ENCODE peak calls at places on chromosomes 3 and 15, in ten cellular contexts. One of them, this sample, is unnamed.
A peak's percentile ranks its signal among the peaks of the same experiment; 100 is the strongest.

GRCh38 chr3:51709675-51710074 is 2.8 kb downstream of the GRM2 start:
- DNase-seq in transverse colon: no peak
- DNase-seq in prostate gland: no peak
- DNase-seq in spleen: no peak
- DNase-seq in breast epithelium: no peak
- DNase-seq in stomach: no peak
- DNase-seq in HepG2: no peak
- DNase-seq in HCT116: no peak
- DNase-seq in H1: no peak
- DNase-seq in sigmoid colon: no peak
- DNase-seq in this sample: no peak

GRCh38 chr3:64002248-64002647 is 21.0 kb downstream of the PSMD6 start:
- DNase-seq in transverse colon: no peak
- DNase-seq in prostate gland: no peak
- DNase-seq in spleen: no peak
- DNase-seq in breast epithelium: no peak
- DNase-seq in stomach: no peak
- DNase-seq in HepG2: no peak
- DNase-seq in HCT116: no peak
- DNase-seq in H1: no peak
- DNase-seq in sigmoid colon: no peak
- DNase-seq in this sample: no peak

GRCh38 chr15:26971303-26972018 is 480 bp downstream of the GABRG3 start:
- DNase-seq in transverse colon: no peak
- DNase-seq in prostate gland: no peak
- DNase-seq in spleen: no peak
- DNase-seq in breast epithelium: no peak
- DNase-seq in stomach: no peak
- DNase-seq in HepG2: no peak
- DNase-seq in HCT116: no peak
- DNase-seq in H1: no peak
- DNase-seq in sigmoid colon: no peak
- DNase-seq in this sample: no peak

GRCh38 chr15:45148076-45149059 is 18.6 kb downstream of the DUOX1 start:
- DNase-seq in transverse colon: no peak
- DNase-seq in prostate gland: no peak
- DNase-seq in spleen: peak; percentile 33
- DNase-seq in breast epithelium: no peak
- DNase-seq in stomach: no peak
- DNase-seq in HepG2: no peak
- DNase-seq in HCT116: no peak
- DNase-seq in H1: no peak
- DNase-seq in sigmoid colon: no peak
- DNase-seq in this sample: no peak

GRCh38 chr3:31391150-31391549 is 141.6 kb upstream of the STT3B start:
- DNase-seq in transverse colon: no peak
- DNase-seq in prostate gland: no peak
- DNase-seq in spleen: no peak
- DNase-seq in breast epithelium: no peak
- DNase-seq in stomach: no peak
- DNase-seq in HepG2: no peak
- DNase-seq in HCT116: no peak
- DNase-seq in H1: no peak
- DNase-seq in sigmoid colon: no peak
- DNase-seq in this sample: no peak

GRCh38 chr3:131216801-131217200 is 164.8 kb upstream of the NUDT16 start:
- DNase-seq in transverse colon: no peak
- DNase-seq in prostate gland: no peak
- DNase-seq in spleen: no peak
- DNase-seq in breast epithelium: no peak
- DNase-seq in stomach: peak; percentile 25
- DNase-seq in HepG2: peak; percentile 28
- DNase-seq in HCT116: peak; percentile 74
- DNase-seq in H1: peak; percentile 21
- DNase-seq in sigmoid colon: no peak
- DNase-seq in this sample: no peak

GRCh38 chr15:75640483-75641175 is 605 bp upstream of the IMP3 start:
- DNase-seq in transverse colon: no peak
- DNase-seq in prostate gland: no peak
- DNase-seq in spleen: peak; percentile 89
- DNase-seq in breast epithelium: no peak
- DNase-seq in stomach: no peak
- DNase-seq in HepG2: peak; percentile 61
- DNase-seq in HCT116: peak; percentile 54
- DNase-seq in H1: no peak
- DNase-seq in sigmoid colon: no peak
- DNase-seq in this sample: no peak

GRCh38 chr15:51888593-51889195 is 59.2 kb downstream of the TMOD3 start:
- DNase-seq in transverse colon: no peak
- DNase-seq in prostate gland: no peak
- DNase-seq in spleen: no peak
- DNase-seq in breast epithelium: no peak
- DNase-seq in stomach: no peak
- DNase-seq in HepG2: no peak
- DNase-seq in HCT116: no peak
- DNase-seq in H1: no peak
- DNase-seq in sigmoid colon: no peak
- DNase-seq in this sample: no peak

GRCh38 chr3:38645076-38645475 is 4.4 kb downstream of the SCN5A start:
- DNase-seq in transverse colon: no peak
- DNase-seq in prostate gland: no peak
- DNase-seq in spleen: peak; percentile 38
- DNase-seq in breast epithelium: no peak
- DNase-seq in stomach: no peak
- DNase-seq in HepG2: no peak
- DNase-seq in HCT116: no peak
- DNase-seq in H1: no peak
- DNase-seq in sigmoid colon: peak; percentile 24
- DNase-seq in this sample: peak; percentile 78

GRCh38 chr15:32124726-32125125 is 94.4 kb downstream of the CHRNA7 start:
- DNase-seq in transverse colon: no peak
- DNase-seq in prostate gland: no peak
- DNase-seq in spleen: peak; percentile 6
- DNase-seq in breast epithelium: no peak
- DNase-seq in stomach: no peak
- DNase-seq in HepG2: no peak
- DNase-seq in HCT116: no peak
- DNase-seq in H1: no peak
- DNase-seq in sigmoid colon: no peak
- DNase-seq in this sample: peak; percentile 68

GRCh38 chr15:63439536-63440264 is 58.1 kb upstream of the CA12 start:
- DNase-seq in transverse colon: no peak
- DNase-seq in prostate gland: no peak
- DNase-seq in spleen: no peak
- DNase-seq in breast epithelium: no peak
- DNase-seq in stomach: no peak
- DNase-seq in HepG2: no peak
- DNase-seq in HCT116: no peak
- DNase-seq in H1: no peak
- DNase-seq in sigmoid colon: no peak
- DNase-seq in this sample: no peak

GRCh38 chr3:156865732-156866131 is 39.6 kb downstream of the LEKR1 start:
- DNase-seq in transverse colon: no peak
- DNase-seq in prostate gland: no peak
- DNase-seq in spleen: no peak
- DNase-seq in breast epithelium: no peak
- DNase-seq in stomach: no peak
- DNase-seq in HepG2: no peak
- DNase-seq in HCT116: no peak
- DNase-seq in H1: no peak
- DNase-seq in sigmoid colon: no peak
- DNase-seq in this sample: no peak

GRCh38 chr3:4589475-4590111 is 96.4 kb downstream of the ITPR1 start:
- DNase-seq in transverse colon: no peak
- DNase-seq in prostate gland: no peak
- DNase-seq in spleen: no peak
- DNase-seq in breast epithelium: peak; percentile 30
- DNase-seq in stomach: no peak
- DNase-seq in HepG2: no peak
- DNase-seq in HCT116: no peak
- DNase-seq in H1: no peak
- DNase-seq in sigmoid colon: no peak
- DNase-seq in this sample: no peak

GRCh38 chr3:168088106-168088722 is 7.5 kb downstream of the GOLIM4 start:
- DNase-seq in transverse colon: peak; percentile 38
- DNase-seq in prostate gland: no peak
- DNase-seq in spleen: no peak
- DNase-seq in breast epithelium: no peak
- DNase-seq in stomach: no peak
- DNase-seq in HepG2: peak; percentile 62
- DNase-seq in HCT116: no peak
- DNase-seq in H1: no peak
- DNase-seq in sigmoid colon: no peak
- DNase-seq in this sample: no peak

DNA sequence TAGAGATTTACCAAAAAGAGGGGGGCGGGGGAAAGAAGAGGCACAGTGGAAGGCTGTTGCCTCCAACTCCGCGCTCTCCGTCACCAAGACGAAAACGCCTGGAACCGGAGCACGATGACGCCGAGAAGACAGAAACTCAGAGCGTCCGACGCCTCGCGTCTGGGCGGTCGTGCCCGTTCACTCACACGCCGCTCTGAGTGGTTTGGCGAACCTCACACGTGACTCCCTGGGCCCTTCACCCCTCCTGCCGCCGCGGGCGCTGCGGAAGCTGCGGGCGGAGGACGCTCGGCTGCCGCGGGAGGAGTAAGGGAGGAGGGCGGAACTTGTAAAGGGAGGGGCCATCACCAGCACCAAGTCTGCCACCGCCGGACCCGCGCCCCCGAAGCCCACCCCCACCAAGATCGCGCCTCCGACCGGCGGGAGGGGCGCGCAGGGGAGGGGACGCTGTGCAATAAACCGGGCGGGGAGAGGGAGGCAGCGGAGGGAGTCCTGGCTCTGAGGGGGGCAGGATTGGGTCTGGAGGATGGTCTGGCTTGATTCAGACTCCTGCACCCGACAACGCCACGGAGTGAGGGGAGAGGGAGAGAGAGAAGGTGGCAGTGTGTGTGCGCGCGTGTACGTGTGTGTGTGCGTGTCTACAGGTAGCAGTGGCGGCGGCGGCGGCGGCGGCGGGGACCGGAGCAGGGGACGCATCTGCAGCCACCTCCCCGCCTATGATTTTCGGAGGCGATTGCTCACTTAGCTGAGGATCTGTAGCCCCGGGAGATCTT is 1.9 kb upstream of the NLGN1 start:
- DNase-seq in transverse colon: peak; percentile 75
- DNase-seq in prostate gland: peak; percentile 88
- DNase-seq in spleen: peak; percentile 88
- DNase-seq in breast epithelium: peak; percentile 66
- DNase-seq in stomach: peak; percentile 78
- DNase-seq in HepG2: no peak
- DNase-seq in HCT116: peak; percentile 54
- DNase-seq in H1: peak; percentile 77
- DNase-seq in sigmoid colon: peak; percentile 95
- DNase-seq in this sample: peak; percentile 95
- TF ChIP-seq POLR2AphosphoS5 in transverse colon: peak; percentile 69
- TF ChIP-seq POLR2AphosphoS5 in prostate gland: peak; percentile 85
- TF ChIP-seq POLR2AphosphoS5 in spleen: peak; percentile 56
- TF ChIP-seq POLR2AphosphoS5 in breast epithelium: peak; percentile 57
- TF ChIP-seq POLR2AphosphoS5 in stomach: peak; percentile 82
- TF ChIP-seq POLR2AphosphoS5 in HepG2: no peak
- TF ChIP-seq POLR2AphosphoS5 in HCT116: peak; percentile 51
- TF ChIP-seq POLR2AphosphoS5 in H1: peak; percentile 61
- TF ChIP-seq POLR2AphosphoS5 in sigmoid colon: peak; percentile 91
- TF ChIP-seq POLR2AphosphoS5 in this sample: peak; percentile 96

GRCh38 chr3:94739420-94739819 is 676.6 kb downstream of the NSUN3 start:
- DNase-seq in transverse colon: no peak
- DNase-seq in prostate gland: no peak
- DNase-seq in spleen: no peak
- DNase-seq in breast epithelium: no peak
- DNase-seq in stomach: no peak
- DNase-seq in HepG2: no peak
- DNase-seq in HCT116: no peak
- DNase-seq in H1: no peak
- DNase-seq in sigmoid colon: no peak
- DNase-seq in this sample: no peak

GRCh38 chr3:94734201-94734600 is 671.3 kb downstream of the NSUN3 start:
- DNase-seq in transverse colon: no peak
- DNase-seq in prostate gland: no peak
- DNase-seq in spleen: no peak
- DNase-seq in breast epithelium: no peak
- DNase-seq in stomach: no peak
- DNase-seq in HepG2: no peak
- DNase-seq in HCT116: no peak
- DNase-seq in H1: no peak
- DNase-seq in sigmoid colon: no peak
- DNase-seq in this sample: no peak

GRCh38 chr3:94735354-94735753 is 672.5 kb downstream of the NSUN3 start:
- DNase-seq in transverse colon: no peak
- DNase-seq in prostate gland: no peak
- DNase-seq in spleen: no peak
- DNase-seq in breast epithelium: no peak
- DNase-seq in stomach: no peak
- DNase-seq in HepG2: no peak
- DNase-seq in HCT116: no peak
- DNase-seq in H1: no peak
- DNase-seq in sigmoid colon: no peak
- DNase-seq in this sample: no peak
- TF ChIP-seq POLR2A in transverse colon: no peak
- TF ChIP-seq POLR2A in prostate gland: no peak
- TF ChIP-seq POLR2A in spleen: no peak
- TF ChIP-seq POLR2A in breast epithelium: no peak
- TF ChIP-seq POLR2A in stomach: no peak
- TF ChIP-seq POLR2A in HepG2: no peak
- TF ChIP-seq POLR2A in HCT116: no peak
- TF ChIP-seq POLR2A in H1: no peak
- TF ChIP-seq POLR2A in sigmoid colon: no peak
- TF ChIP-seq POLR2A in this sample: no peak

DNA sequence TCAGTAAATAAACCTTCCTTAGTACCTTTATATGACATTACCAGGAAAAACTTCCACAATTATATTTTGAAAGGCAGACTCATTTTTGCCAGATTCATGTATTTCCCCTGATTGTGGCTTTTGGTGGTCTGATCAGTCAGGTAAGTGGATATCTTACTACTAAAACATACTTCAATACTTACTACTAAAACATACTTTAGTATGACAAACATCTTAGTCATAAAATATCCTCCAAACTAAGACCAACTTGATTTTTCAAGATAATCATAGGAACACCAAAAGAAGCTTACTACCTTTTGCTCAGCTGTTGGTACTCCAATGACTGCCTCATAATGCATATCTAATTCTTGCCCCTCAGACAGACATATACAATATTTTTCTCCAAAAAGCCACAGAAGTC is 9.3 kb downstream of the TJP1 start:
- DNase-seq in transverse colon: no peak
- DNase-seq in prostate gland: no peak
- DNase-seq in spleen: no peak
- DNase-seq in breast epithelium: no peak
- DNase-seq in stomach: no peak
- DNase-seq in HepG2: no peak
- DNase-seq in HCT116: no peak
- DNase-seq in H1: no peak
- DNase-seq in sigmoid colon: no peak
- DNase-seq in this sample: no peak
- H3K4me1 ChIP-seq in transverse colon: peaks cover 29% of the 10 kb centered on the region
- H3K4me1 ChIP-seq in prostate gland: peaks cover 13% of the 10 kb centered on the region
- H3K4me1 ChIP-seq in spleen: peaks cover 8% of the 10 kb centered on the region
- H3K4me1 ChIP-seq in breast epithelium: no peaks in the 10 kb centered on the region
- H3K4me1 ChIP-seq in stomach: peaks cover 78% of the 10 kb centered on the region
- H3K4me1 ChIP-seq in HepG2: peaks cover 51% of the 10 kb centered on the region
- H3K4me1 ChIP-seq in HCT116: peaks cover 44% of the 10 kb centered on the region
- H3K4me1 ChIP-seq in H1: peaks cover 5% of the 10 kb centered on the region
- H3K4me1 ChIP-seq in sigmoid colon: no peaks in the 10 kb centered on the region
- H3K4me1 ChIP-seq in this sample: peaks cover 52% of the 10 kb centered on the region

GRCh38 chr3:184314363-184314699 is at the start of gene EIF4G1:
- DNase-seq in transverse colon: peak; percentile 96
- DNase-seq in prostate gland: peak; percentile 93
- DNase-seq in spleen: peak; percentile 98
- DNase-seq in breast epithelium: peak; percentile 93
- DNase-seq in stomach: peak; percentile 96
- DNase-seq in HepG2: peak; percentile 82
- DNase-seq in HCT116: peak; percentile 82
- DNase-seq in H1: peak; percentile 77
- DNase-seq in sigmoid colon: peak; percentile 98
- DNase-seq in this sample: peak; percentile 99
- TF ChIP-seq POLR2AphosphoS5 in transverse colon: peak; percentile 79
- TF ChIP-seq POLR2AphosphoS5 in prostate gland: peak; percentile 71
- TF ChIP-seq POLR2AphosphoS5 in spleen: peak; percentile 84
- TF ChIP-seq POLR2AphosphoS5 in breast epithelium: no peak
- TF ChIP-seq POLR2AphosphoS5 in stomach: peak; percentile 92
- TF ChIP-seq POLR2AphosphoS5 in HepG2: peak; percentile 76
- TF ChIP-seq POLR2AphosphoS5 in HCT116: peak; percentile 90
- TF ChIP-seq POLR2AphosphoS5 in H1: peak; percentile 77
- TF ChIP-seq POLR2AphosphoS5 in sigmoid colon: peak; percentile 68
- TF ChIP-seq POLR2AphosphoS5 in this sample: peak; percentile 84

This sample was measured in esophagus muscularis mucosa.